ENCODE peak calls at places on chromosomes 5 and 9, in eight cellular contexts. C, P, T, L, A, Q, Y and W are unnamed samples.
A peak's percentile ranks its signal among the peaks of the same experiment; 100 is the strongest.

GRCh38 chr9:132857031-132857430 is 21.1 kb downstream of the AK8 start:
- DNase-seq in C (no peak), P (peak; percentile 54), T (no peak), L (peak; percentile 68), A (peak; percentile 31), Q (peak; percentile 39), Y (no peak), W (no peak)

GRCh38 chr9:96021616-96022444 is 146.3 kb downstream of the ERCC6L2 start:
- DNase-seq in C (peak; percentile 80), P (no peak), T (no peak), L (no peak), A (no peak), Q (no peak), Y (no peak), W (no peak)

GRCh38 chr9:111857555-111858211 is 38.9 kb upstream of the UGCG start:
- DNase-seq in C (no peak), P (no peak), T (no peak), L (no peak), A (no peak), Q (no peak), Y (peak; percentile 87), W (peak; percentile 66)

GRCh38 chr5:6859001-6859400 is 145.8 kb downstream of the TENT4A start:
- DNase-seq in C (no peak), P (no peak), T (no peak), L (no peak), A (no peak), Q (no peak), Y (no peak), W (no peak)

GRCh38 chr5:62640437-62640836 is 61.8 kb downstream of the LRRC70 start:
- DNase-seq in C (no peak), P (no peak), T (no peak), L (no peak), A (no peak), Q (no peak), Y (no peak), W (no peak)

GRCh38 chr5:96896285-96896711 is 20.0 kb downstream of the ERAP2 start:
- DNase-seq in C (no peak), P (no peak), T (no peak), L (no peak), A (no peak), Q (no peak), Y (no peak), W (no peak)

GRCh38 chr5:172858990-172859811 is 25.1 kb downstream of the ERGIC1 start:
- DNase-seq in C (no peak), P (peak; percentile 85), T (no peak), L (peak; percentile 89), A (peak; percentile 69), Q (peak; percentile 78), Y (peak; percentile 55), W (no peak)

GRCh38 chr9:95207403-95207802 is 110.1 kb downstream of the FANCC start:
- DNase-seq in C (no peak), P (no peak), T (no peak), L (no peak), A (no peak), Q (no peak), Y (no peak), W (no peak)

GRCh38 chr9:93090091-93090655 is 5.8 kb upstream of the CARD19 start:
- DNase-seq in C (no peak), P (no peak), T (no peak), L (no peak), A (no peak), Q (no peak), Y (no peak), W (no peak)

GRCh38 chr9:77021928-77022782 is 2.7 kb downstream of the FOXB2 start:
- DNase-seq in C (peak; percentile 28), P (no peak), T (no peak), L (no peak), A (no peak), Q (no peak), Y (no peak), W (no peak)

GRCh38 chr5:77390795-77391194 is 101.3 kb downstream of the WDR41 start:
- DNase-seq in C (no peak), P (peak; percentile 70), T (no peak), L (no peak), A (no peak), Q (peak; percentile 61), Y (peak; percentile 70), W (no peak)

GRCh38 chr5:177036443-177036842 is 13.9 kb downstream of the ZNF346 start:
- DNase-seq in C (no peak), P (no peak), T (no peak), L (no peak), A (no peak), Q (no peak), Y (no peak), W (no peak)

GRCh38 chr9:135062254-135062653 is 25.2 kb upstream of the OLFM1 start:
- DNase-seq in C (no peak), P (no peak), T (no peak), L (no peak), A (no peak), Q (no peak), Y (no peak), W (no peak)

GRCh38 chr5:133249593-133249992 is 197.8 kb downstream of the HSPA4 start:
- DNase-seq in C (no peak), P (no peak), T (peak; percentile 20), L (no peak), A (no peak), Q (no peak), Y (peak; percentile 74), W (no peak)

GRCh38 chr5:151359391-151359790 is 12.0 kb upstream of the SLC36A2 start:
- DNase-seq in C (no peak), P (no peak), T (no peak), L (no peak), A (no peak), Q (no peak), Y (no peak), W (no peak)

GRCh38 chr9:36903541-36904435 is 130.3 kb downstream of the PAX5 start:
- DNase-seq in C (peak; percentile 51), P (peak; percentile 90), T (peak; percentile 62), L (no peak), A (peak; percentile 90), Q (peak; percentile 84), Y (peak; percentile 88), W (peak; percentile 43)

GRCh38 chr5:136192526-136193395 is at the start of gene SMIM32:
- DNase-seq in C (peak; percentile 76), P (peak; percentile 20), T (peak; percentile 26), L (peak; percentile 68), A (no peak), Q (no peak), Y (no peak), W (no peak)

GRCh38 chr5:131263648-131264452 is at the start of gene CDC42SE2:
- DNase-seq in C (peak; percentile 97), P (peak; percentile 83), T (peak; percentile 93), L (peak; percentile 91), A (peak; percentile 84), Q (peak; percentile 62), Y (peak; percentile 85), W (no peak)

GRCh38 chr5:131268758-131269370 is 5.0 kb downstream of the CDC42SE2 start:
- DNase-seq in C (no peak), P (peak; percentile 35), T (no peak), L (no peak), A (no peak), Q (no peak), Y (no peak), W (no peak)

GRCh38 chr5:131262953-131263541 is 806 bp upstream of the CDC42SE2 start:
- DNase-seq in C (peak; percentile 17), P (no peak), T (no peak), L (no peak), A (no peak), Q (no peak), Y (peak; percentile 34), W (peak; percentile 50)

GRCh38 chr5:131264453-131265200 is 774 bp downstream of the CDC42SE2 start:
- DNase-seq in C (peak; percentile 67), P (peak; percentile 46), T (peak; percentile 43), L (peak; percentile 53), A (peak; percentile 36), Q (no peak), Y (peak; percentile 24), W (peak; percentile 41)

GRCh38 chr5:131265318-131265803 is 1.5 kb downstream of the CDC42SE2 start:
- DNase-seq in C (peak; percentile 10), P (peak; percentile 23), T (peak; percentile 22), L (no peak), A (peak; percentile 47), Q (no peak), Y (peak; percentile 54), W (no peak)
- H3K4me1 ChIP-seq in C (peaks cover under 1% of the 10 kb centered on the region), P (no peaks in the 10 kb centered on the region), T (no peaks in the 10 kb centered on the region), L (peaks cover 35% of the 10 kb centered on the region), A (peaks cover 26% of the 10 kb centered on the region), Q (peaks cover 8% of the 10 kb centered on the region), Y (peaks cover 11% of the 10 kb centered on the region), W (peaks cover 10% of the 10 kb centered on the region)

GRCh38 chr5:3321923-3322322 is 273.7 kb upstream of the IRX1 start:
- DNase-seq in C (no peak), P (no peak), T (no peak), L (no peak), A (no peak), Q (no peak), Y (no peak), W (no peak)
- TF ChIP-seq CTCF in C (no peak), P (no peak), T (no peak), L (no peak), A (no peak), Q (no peak), Y (no peak), W (no peak)

GRCh38 chr5:32307769-32308194 is 5.0 kb downstream of the MTMR12 start:
- DNase-seq in C (no peak), P (no peak), T (no peak), L (no peak), A (peak; percentile 66), Q (no peak), Y (no peak), W (no peak)

GRCh38 chr5:32309766-32310165 is 3.0 kb downstream of the MTMR12 start:
- DNase-seq in C (no peak), P (no peak), T (no peak), L (no peak), A (no peak), Q (no peak), Y (no peak), W (no peak)

GRCh38 chr5:32312194-32312681 is 501 bp downstream of the MTMR12 start:
- DNase-seq in C (peak; percentile 71), P (peak; percentile 74), T (peak; percentile 44), L (peak; percentile 81), A (peak; percentile 76), Q (peak; percentile 59), Y (peak; percentile 56), W (no peak)

GRCh38 chr5:32311404-32312193 is 1.1 kb downstream of the MTMR12 start:
- DNase-seq in C (peak; percentile 26), P (no peak), T (no peak), L (no peak), A (no peak), Q (no peak), Y (no peak), W (no peak)

GRCh38 chr5:32308951-32309350 is 3.8 kb downstream of the MTMR12 start:
- DNase-seq in C (no peak), P (peak; percentile 31), T (no peak), L (no peak), A (no peak), Q (no peak), Y (no peak), W (no peak)
- H3K4me1 ChIP-seq in C (peaks cover 9% of the 10 kb centered on the region), P (peaks cover 5% of the 10 kb centered on the region), T (peaks cover 10% of the 10 kb centered on the region), L (peaks cover 26% of the 10 kb centered on the region), A (peaks cover 85% of the 10 kb centered on the region), Q (peaks cover 10% of the 10 kb centered on the region), Y (peaks cover 9% of the 10 kb centered on the region), W (peaks cover 4% of the 10 kb centered on the region)

GRCh38 chr9:27408523-27408922 is 111.6 kb upstream of the EQTN start:
- DNase-seq in C (no peak), P (no peak), T (no peak), L (no peak), A (no peak), Q (no peak), Y (no peak), W (no peak)
- TF ChIP-seq CTCF in C (no peak), P (no peak), T (no peak), L (no peak), A (no peak), Q (no peak), Y (no peak), W (peak; percentile 34)